ENCODE peak calls at places on chromosome 5, in nine cellular contexts. P is psoas muscle; Y is iPS DF 6.9; K is mammary epithelial cell; D is CD8-positive, alpha-beta memory T cell; J is transverse colon; Q is cardiac muscle cell; C is right cardiac atrium; T is CD4-positive, alpha-beta memory T cell. L is an unnamed sample.

GRCh38 chr5:55062039-55062779 is 38.2 kb downstream of the GZMK start:
- DNase-seq in P (no peak), Y (no peak), K (no peak), D (peak; percentile 72), J (peak; percentile 30), Q (no peak), C (peak; percentile 54), T (peak; percentile 42), L (no peak)

GRCh38 chr5:28414619-28415018 is 1376.2 kb upstream of the CDH9 start:
- DNase-seq in P (no peak), Y (no peak), K (no peak), D (no peak), J (no peak), Q (no peak), C (no peak), T (no peak), L (no peak)

GRCh38 chr5:350355-350754 is 28.8 kb downstream of the AHRR start:
- DNase-seq in P (no peak), Y (no peak), K (no peak), D (no peak), J (no peak), Q (no peak), C (no peak), T (no peak), L (no peak)

GRCh38 chr5:132437604-132438275 is 52.8 kb downstream of the IRF1 start:
- DNase-seq in P (peak; percentile 84), Y (no peak), K (no peak), D (peak; percentile 82), J (peak; percentile 84), Q (peak; percentile 45), C (peak; percentile 89), T (peak; percentile 52), L (no peak)

GRCh38 chr5:40682431-40683017 is 2.8 kb downstream of the PTGER4 start:
- DNase-seq in P (no peak), Y (no peak), K (no peak), D (no peak), J (no peak), Q (no peak), C (no peak), T (no peak), L (no peak)

GRCh38 chr5:110088676-110089436 is 399.1 kb downstream of the MAN2A1 start:
- DNase-seq in P (no peak), Y (no peak), K (peak; percentile 94), D (no peak), J (no peak), Q (no peak), C (no peak), T (no peak), L (no peak)

GRCh38 chr5:170338933-170339779 is 41.6 kb upstream of the LCP2 start:
- DNase-seq in P (no peak), Y (no peak), K (no peak), D (peak; percentile 81), J (peak; percentile 33), Q (no peak), C (no peak), T (peak; percentile 72), L (no peak)

GRCh38 chr5:67808340-67808739 is 407.2 kb upstream of the PIK3R1 start:
- DNase-seq in P (peak; percentile 37), Y (no peak), K (no peak), D (no peak), J (no peak), Q (no peak), C (no peak), T (no peak), L (no peak)

DNA sequence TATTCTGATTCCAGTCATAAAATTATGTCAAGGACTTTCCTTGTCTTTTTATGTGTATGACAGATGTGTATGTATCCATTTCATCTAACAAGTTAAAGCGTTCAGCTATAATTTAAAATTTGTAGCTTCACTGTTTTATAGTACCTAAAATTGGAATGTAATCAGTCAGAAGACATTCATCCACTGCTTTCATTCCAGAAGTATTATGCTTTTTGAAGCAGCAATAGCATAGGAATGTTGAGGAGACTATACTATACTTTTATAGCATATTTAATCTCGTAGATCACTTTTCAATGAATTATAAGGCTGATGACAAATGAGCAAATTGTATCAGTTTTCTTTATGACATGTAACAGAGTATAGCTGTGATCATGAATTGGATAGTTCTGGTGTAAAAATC is 6.9 kb downstream of the PCDHGA12 start:
- DNase-seq in P (no peak), Y (no peak), K (no peak), D (no peak), J (no peak), Q (no peak), C (no peak), T (no peak), L (no peak)
- H3K9me3 ChIP-seq in P (peaks cover 1% of the 10 kb centered on the region), Y (no peaks in the 10 kb centered on the region), K (peaks cover 11% of the 10 kb centered on the region), D (no peaks in the 10 kb centered on the region), J (peaks cover 58% of the 10 kb centered on the region), Q (no peaks in the 10 kb centered on the region), C (no peaks in the 10 kb centered on the region), T (no peaks in the 10 kb centered on the region), L (peaks cover 44% of the 10 kb centered on the region)

GRCh38 chr5:163384669-163385068 is 52.7 kb upstream of the CCNG1 start:
- DNase-seq in P (no peak), Y (no peak), K (no peak), D (no peak), J (no peak), Q (no peak), C (no peak), T (no peak), L (no peak)

GRCh38 chr5:163381832-163382231 is 55.6 kb upstream of the CCNG1 start:
- DNase-seq in P (no peak), Y (no peak), K (no peak), D (no peak), J (no peak), Q (no peak), C (no peak), T (no peak), L (no peak)

GRCh38 chr5:163383754-163384153 is 53.6 kb upstream of the CCNG1 start:
- DNase-seq in P (no peak), Y (no peak), K (no peak), D (no peak), J (no peak), Q (no peak), C (no peak), T (no peak), L (no peak)

GRCh38 chr5:163377982-163378381 is 59.4 kb upstream of the CCNG1 start:
- DNase-seq in P (no peak), Y (no peak), K (no peak), D (no peak), J (no peak), Q (no peak), C (no peak), T (no peak), L (no peak)

GRCh38 chr5:163379298-163380155 is 57.9 kb upstream of the CCNG1 start:
- DNase-seq in P (no peak), Y (no peak), K (peak; percentile 86), D (no peak), J (no peak), Q (no peak), C (no peak), T (no peak), L (no peak)
- H3K9me3 ChIP-seq in P (no peaks in the 10 kb centered on the region), Y (no peaks in the 10 kb centered on the region), K (no peaks in the 10 kb centered on the region), D (no peaks in the 10 kb centered on the region), J (no peaks in the 10 kb centered on the region), Q (no peaks in the 10 kb centered on the region), C (no peaks in the 10 kb centered on the region), T (no peaks in the 10 kb centered on the region), L (no peaks in the 10 kb centered on the region)

GRCh38 chr5:125725686-125726085 is 697.5 kb upstream of the GRAMD2B start:
- DNase-seq in P (no peak), Y (no peak), K (no peak), D (no peak), J (no peak), Q (no peak), C (peak; percentile 21), T (no peak), L (no peak)

GRCh38 chr5:125720745-125721144 is 702.5 kb upstream of the GRAMD2B start:
- DNase-seq in P (no peak), Y (no peak), K (no peak), D (no peak), J (no peak), Q (no peak), C (no peak), T (no peak), L (no peak)

GRCh38 chr5:125717209-125717608 is 706.0 kb upstream of the GRAMD2B start:
- DNase-seq in P (no peak), Y (no peak), K (peak; percentile 74), D (no peak), J (no peak), Q (no peak), C (no peak), T (no peak), L (peak; percentile 18)

GRCh38 chr5:125719681-125720676 is 703.2 kb upstream of the GRAMD2B start:
- DNase-seq in P (no peak), Y (no peak), K (peak; percentile 48), D (no peak), J (no peak), Q (peak; percentile 36), C (no peak), T (no peak), L (peak; percentile 51)

DNA sequence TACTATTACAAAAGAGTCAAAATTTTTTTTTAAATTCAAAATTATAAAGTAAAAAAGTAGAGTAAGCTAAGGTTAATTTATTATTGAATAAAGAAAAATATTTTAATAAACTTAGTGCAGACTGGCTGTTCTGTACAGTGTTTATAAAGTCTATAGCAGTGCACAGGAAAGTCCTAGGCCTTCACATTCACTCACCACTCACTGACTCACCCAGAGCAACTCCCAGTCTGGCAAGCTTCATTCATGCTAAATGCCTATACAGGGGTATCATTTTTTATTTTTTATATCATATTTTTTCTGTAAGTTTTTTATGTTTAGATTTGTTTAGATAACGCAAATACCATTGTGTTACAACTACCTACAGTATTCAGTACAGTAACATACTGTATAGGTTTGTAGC is 700.7 kb upstream of the GRAMD2B start:
- DNase-seq in P (no peak), Y (no peak), K (peak; percentile 31), D (no peak), J (no peak), Q (no peak), C (no peak), T (no peak), L (no peak)
- H3K9me3 ChIP-seq in P (no peaks in the 10 kb centered on the region), Y (no peaks in the 10 kb centered on the region), K (no peaks in the 10 kb centered on the region), D (no peaks in the 10 kb centered on the region), J (no peaks in the 10 kb centered on the region), Q (no peaks in the 10 kb centered on the region), C (no peaks in the 10 kb centered on the region), T (no peaks in the 10 kb centered on the region), L (peaks cover 2% of the 10 kb centered on the region)

GRCh38 chr5:12526113-12526512 is 621.9 kb upstream of the CTNND2 start:
- DNase-seq in P (no peak), Y (no peak), K (no peak), D (no peak), J (no peak), Q (no peak), C (no peak), T (no peak), L (no peak)
- H3K9me3 ChIP-seq in P (no peaks in the 10 kb centered on the region), Y (no peaks in the 10 kb centered on the region), K (no peaks in the 10 kb centered on the region), D (no peaks in the 10 kb centered on the region), J (no peaks in the 10 kb centered on the region), Q (no peaks in the 10 kb centered on the region), C (no peaks in the 10 kb centered on the region), T (no peaks in the 10 kb centered on the region), L (no peaks in the 10 kb centered on the region)

L was measured in neuronal stem cell.